ENCODE peak calls at places on chromosomes 1 and 21, in four cellular contexts. One of them, this sample, is unnamed.

GRCh38 chr1:113834716-113835115 is 22.4 kb upstream of the RSBN1 start:
- DNase-seq in AG09309: no peak
- DNase-seq in uterus: no peak
- DNase-seq in bronchial epithelial cell: peak; percentile 29
- DNase-seq in this sample: no peak

GRCh38 chr1:169696273-169697100 is 14.9 kb downstream of the SELL start:
- DNase-seq in AG09309: no peak
- DNase-seq in uterus: no peak
- DNase-seq in bronchial epithelial cell: peak; percentile 61
- DNase-seq in this sample: no peak

GRCh38 chr1:206923009-206923960 is 1.5 kb upstream of the FCMR start:
- DNase-seq in uterus: no peak
- DNase-seq in bronchial epithelial cell: no peak
- DNase-seq in AG09309: no peak
- DNase-seq in this sample: peak; percentile 90

GRCh38 chr1:17274186-17275170 is 25.6 kb downstream of the PADI3 start:
- DNase-seq in uterus: no peak
- DNase-seq in bronchial epithelial cell: peak; percentile 30
- DNase-seq in AG09309: no peak
- DNase-seq in this sample: peak; percentile 9

GRCh38 chr1:109980324-109981127 is 4.0 kb upstream of the AHCYL1 start:
- DNase-seq in bronchial epithelial cell: peak; percentile 42
- DNase-seq in AG09309: no peak
- DNase-seq in uterus: no peak
- DNase-seq in this sample: no peak

GRCh38 chr1:32828341-32828740 is 10.9 kb downstream of the S100PBP start:
- DNase-seq in AG09309: no peak
- DNase-seq in uterus: no peak
- DNase-seq in bronchial epithelial cell: no peak
- DNase-seq in this sample: peak; percentile 14

GRCh38 chr1:21294266-21295058 is 4.2 kb upstream of the ECE1 start:
- DNase-seq in bronchial epithelial cell: peak; percentile 54
- DNase-seq in uterus: no peak
- DNase-seq in AG09309: no peak
- DNase-seq in this sample: peak; percentile 66

GRCh38 chr1:59530119-59530518 is 233.2 kb downstream of the FGGY start:
- DNase-seq in uterus: no peak
- DNase-seq in bronchial epithelial cell: no peak
- DNase-seq in AG09309: no peak
- DNase-seq in this sample: no peak

GRCh38 chr1:25825605-25826004 is 5.9 kb downstream of the MTFR1L start:
- DNase-seq in bronchial epithelial cell: no peak
- DNase-seq in uterus: no peak
- DNase-seq in AG09309: no peak
- DNase-seq in this sample: no peak

GRCh38 chr1:196209983-196210382 is 398.3 kb downstream of the KCNT2 start:
- DNase-seq in bronchial epithelial cell: no peak
- DNase-seq in AG09309: peak; percentile 31
- DNase-seq in uterus: no peak
- DNase-seq in this sample: no peak

GRCh38 chr1:22839806-22840205 is 129.2 kb downstream of the EPHB2 start:
- DNase-seq in uterus: no peak
- DNase-seq in AG09309: no peak
- DNase-seq in bronchial epithelial cell: no peak
- DNase-seq in this sample: no peak

GRCh38 chr1:171160611-171161354 is 24.3 kb upstream of the FMO2 start:
- DNase-seq in AG09309: no peak
- DNase-seq in bronchial epithelial cell: no peak
- DNase-seq in uterus: no peak
- DNase-seq in this sample: no peak

GRCh38 chr21:37574316-37574715 is 207.7 kb downstream of the DYRK1A start:
- DNase-seq in AG09309: no peak
- DNase-seq in bronchial epithelial cell: no peak
- DNase-seq in uterus: no peak
- DNase-seq in this sample: no peak

GRCh38 chr1:169012416-169012815 is 94.1 kb upstream of the ATP1B1 start:
- DNase-seq in uterus: no peak
- DNase-seq in bronchial epithelial cell: no peak
- DNase-seq in AG09309: no peak
- DNase-seq in this sample: no peak

GRCh38 chr21:35079181-35079580 is 30.1 kb upstream of the RUNX1 start:
- DNase-seq in uterus: no peak
- DNase-seq in bronchial epithelial cell: no peak
- DNase-seq in AG09309: no peak
- DNase-seq in this sample: no peak

GRCh38 chr1:226892534-226892895 is 22.1 kb downstream of the PSEN2 start:
- DNase-seq in uterus: no peak
- DNase-seq in AG09309: no peak
- DNase-seq in bronchial epithelial cell: no peak
- DNase-seq in this sample: no peak

GRCh38 chr1:214838351-214838750 is 235.4 kb downstream of the CENPF start:
- DNase-seq in bronchial epithelial cell: no peak
- DNase-seq in uterus: no peak
- DNase-seq in AG09309: no peak
- DNase-seq in this sample: no peak

GRCh38 chr1:198903203-198903602 is 264.4 kb downstream of the PTPRC start:
- DNase-seq in bronchial epithelial cell: peak; percentile 40
- DNase-seq in uterus: no peak
- DNase-seq in AG09309: no peak
- DNase-seq in this sample: no peak

GRCh38 chr1:198902616-198903140 is 263.8 kb downstream of the PTPRC start:
- DNase-seq in bronchial epithelial cell: peak; percentile 35
- DNase-seq in uterus: no peak
- DNase-seq in AG09309: no peak
- DNase-seq in this sample: no peak

GRCh38 chr1:198906739-198907422 is 268.0 kb downstream of the PTPRC start:
- DNase-seq in uterus: no peak
- DNase-seq in bronchial epithelial cell: no peak
- DNase-seq in AG09309: no peak
- DNase-seq in this sample: no peak

GRCh38 chr1:198904356-198904755 is 265.5 kb downstream of the PTPRC start:
- DNase-seq in bronchial epithelial cell: peak; percentile 50
- DNase-seq in AG09309: no peak
- DNase-seq in uterus: no peak
- DNase-seq in this sample: no peak

DNA sequence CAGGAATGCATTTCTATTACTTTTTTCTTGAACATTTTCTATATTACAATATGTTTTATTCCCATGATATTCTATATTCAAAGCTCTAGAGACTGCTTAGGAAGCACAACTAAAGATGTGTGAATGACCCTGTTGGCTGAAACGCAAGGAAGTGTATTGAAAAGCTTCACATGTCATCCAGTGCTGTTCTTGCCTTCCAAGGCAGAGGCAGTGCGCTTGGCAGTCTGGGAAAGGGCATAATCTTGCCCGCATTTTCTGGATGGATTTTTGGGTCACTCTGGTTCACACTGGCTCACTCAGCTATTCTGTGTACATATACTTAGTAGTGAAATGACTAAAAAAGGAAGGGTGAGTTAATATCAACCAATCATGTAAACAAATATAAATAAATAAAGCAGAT is 262.4 kb downstream of the PTPRC start:
- DNase-seq in AG09309: no peak
- DNase-seq in uterus: no peak
- DNase-seq in bronchial epithelial cell: no peak
- DNase-seq in this sample: no peak
- H3K4me3 ChIP-seq in AG09309: no peak overlapping the region
- H3K4me3 ChIP-seq in uterus: no peak overlapping the region
- H3K4me3 ChIP-seq in bronchial epithelial cell: no peak overlapping the region
- H3K4me3 ChIP-seq in this sample: no peak overlapping the region

GRCh38 chr21:42423197-42423675 is 19.5 kb downstream of the UBASH3A start:
- DNase-seq in uterus: no peak
- DNase-seq in bronchial epithelial cell: no peak
- DNase-seq in AG09309: no peak
- DNase-seq in this sample: peak; percentile 80
- H3K4me3 ChIP-seq in uterus: no peak overlapping the region
- H3K4me3 ChIP-seq in bronchial epithelial cell: no peak overlapping the region
- H3K4me3 ChIP-seq in AG09309: no peak overlapping the region
- H3K4me3 ChIP-seq in this sample: peak overlapping the region; percentile 7

DNA sequence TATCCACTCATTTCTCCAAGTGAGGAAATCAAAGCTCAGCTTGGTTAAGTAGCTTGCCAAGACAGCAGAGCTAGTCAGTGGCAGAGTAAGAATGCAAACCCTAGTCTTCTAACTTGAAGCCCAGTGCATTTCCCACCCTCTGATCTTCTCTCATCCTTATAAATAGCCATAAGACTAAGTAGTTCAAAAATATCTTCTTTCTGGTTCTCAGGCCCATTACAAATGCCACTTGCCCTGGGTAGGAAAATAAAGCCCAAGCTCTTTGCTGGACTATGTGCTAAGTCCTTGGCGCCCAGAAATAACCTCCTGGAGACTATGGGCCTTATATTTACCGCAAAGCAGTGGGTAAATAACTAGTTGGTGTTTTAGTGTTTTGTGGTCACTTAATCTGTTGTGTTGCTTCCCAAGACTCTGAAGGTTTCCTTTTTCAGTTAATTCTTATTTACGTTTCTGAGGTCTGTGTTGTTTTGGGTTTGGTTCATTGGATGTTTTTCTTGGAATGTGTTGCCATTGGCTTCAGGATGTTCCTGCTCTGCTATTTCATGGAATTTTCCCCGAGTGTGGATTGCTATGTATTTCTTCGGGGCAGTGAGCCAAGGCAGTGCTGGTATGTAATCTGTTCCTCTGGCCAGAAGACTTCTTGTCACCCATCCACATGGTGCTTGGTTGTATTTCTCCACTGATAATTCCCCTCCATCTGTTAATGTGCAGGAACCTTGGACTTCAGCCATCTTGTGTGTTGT is 505.6 kb downstream of the PLPP3 start:
- DNase-seq in AG09309: no peak
- DNase-seq in bronchial epithelial cell: no peak
- DNase-seq in uterus: peak; percentile 56
- DNase-seq in this sample: no peak
- H3K4me3 ChIP-seq in AG09309: no peak overlapping the region
- H3K4me3 ChIP-seq in bronchial epithelial cell: no peak overlapping the region
- H3K4me3 ChIP-seq in uterus: no peak overlapping the region
- H3K4me3 ChIP-seq in this sample: no peak overlapping the region

DNA sequence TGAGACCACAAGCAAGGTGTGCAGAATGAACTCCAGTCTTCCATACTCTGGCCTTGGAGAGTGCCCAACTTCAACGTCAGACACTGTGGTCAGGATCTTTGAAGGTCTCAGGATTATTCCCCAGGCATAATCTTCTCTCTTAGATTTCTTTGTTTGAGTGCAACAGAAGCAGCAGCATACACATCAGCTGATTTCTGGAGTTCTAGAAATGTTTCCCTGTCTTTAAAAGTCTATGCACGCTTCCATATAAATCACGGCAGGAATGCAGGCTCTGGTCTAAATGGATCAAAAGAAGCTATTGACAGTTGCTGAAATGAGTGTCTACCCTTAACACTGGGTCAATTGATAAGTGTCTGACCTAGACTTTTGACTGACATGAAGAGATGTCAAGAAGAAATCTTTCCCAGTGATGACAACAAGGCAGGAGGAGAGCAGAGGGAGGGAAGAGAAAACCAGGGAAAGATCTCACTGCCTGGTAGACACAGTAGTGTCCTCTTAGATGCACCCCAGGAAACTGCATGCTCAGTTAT is 279.7 kb downstream of the SPATA17 start:
- DNase-seq in AG09309: no peak
- DNase-seq in uterus: no peak
- DNase-seq in bronchial epithelial cell: no peak
- DNase-seq in this sample: no peak
- H3K4me3 ChIP-seq in AG09309: no peak overlapping the region
- H3K4me3 ChIP-seq in uterus: no peak overlapping the region
- H3K4me3 ChIP-seq in bronchial epithelial cell: no peak overlapping the region
- H3K4me3 ChIP-seq in this sample: no peak overlapping the region

GRCh38 chr1:244801246-244801645 is 34.2 kb upstream of the COX20 start:
- DNase-seq in bronchial epithelial cell: no peak
- DNase-seq in AG09309: no peak
- DNase-seq in uterus: no peak
- DNase-seq in this sample: peak; percentile 64

GRCh38 chr1:244802556-244803239 is 32.8 kb upstream of the COX20 start:
- DNase-seq in AG09309: no peak
- DNase-seq in uterus: no peak
- DNase-seq in bronchial epithelial cell: no peak
- DNase-seq in this sample: no peak

GRCh38 chr1:244804841-244805240 is 30.6 kb upstream of the COX20 start:
- DNase-seq in bronchial epithelial cell: no peak
- DNase-seq in uterus: no peak
- DNase-seq in AG09309: no peak
- DNase-seq in this sample: no peak

GRCh38 chr1:244800821-244801220 is 34.6 kb upstream of the COX20 start:
- DNase-seq in bronchial epithelial cell: no peak
- DNase-seq in AG09309: no peak
- DNase-seq in uterus: no peak
- DNase-seq in this sample: no peak

DNA sequence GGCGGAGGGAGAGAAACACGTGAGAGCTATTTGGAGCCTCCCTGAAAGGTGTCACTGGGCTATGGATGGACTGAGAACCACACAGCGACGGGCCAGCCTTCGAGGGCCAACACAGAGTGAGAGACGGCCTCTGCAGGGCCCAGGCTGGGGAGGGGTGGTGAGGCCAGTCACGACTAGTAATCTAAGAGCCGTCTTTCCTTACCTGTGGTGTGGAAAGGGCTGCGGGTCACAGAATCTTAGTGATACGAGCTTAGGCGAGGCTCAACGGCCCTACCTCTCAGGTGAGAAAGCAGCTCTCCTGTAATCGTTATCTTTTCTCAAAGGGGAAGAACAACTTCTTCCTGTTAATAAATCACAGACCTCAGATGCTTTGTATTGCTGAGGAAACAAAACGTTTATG is 33.4 kb upstream of the COX20 start:
- DNase-seq in AG09309: no peak
- DNase-seq in bronchial epithelial cell: no peak
- DNase-seq in uterus: no peak
- DNase-seq in this sample: no peak
- H3K4me3 ChIP-seq in AG09309: no peak overlapping the region
- H3K4me3 ChIP-seq in bronchial epithelial cell: no peak overlapping the region
- H3K4me3 ChIP-seq in uterus: no peak overlapping the region
- H3K4me3 ChIP-seq in this sample: no peak overlapping the region

DNA sequence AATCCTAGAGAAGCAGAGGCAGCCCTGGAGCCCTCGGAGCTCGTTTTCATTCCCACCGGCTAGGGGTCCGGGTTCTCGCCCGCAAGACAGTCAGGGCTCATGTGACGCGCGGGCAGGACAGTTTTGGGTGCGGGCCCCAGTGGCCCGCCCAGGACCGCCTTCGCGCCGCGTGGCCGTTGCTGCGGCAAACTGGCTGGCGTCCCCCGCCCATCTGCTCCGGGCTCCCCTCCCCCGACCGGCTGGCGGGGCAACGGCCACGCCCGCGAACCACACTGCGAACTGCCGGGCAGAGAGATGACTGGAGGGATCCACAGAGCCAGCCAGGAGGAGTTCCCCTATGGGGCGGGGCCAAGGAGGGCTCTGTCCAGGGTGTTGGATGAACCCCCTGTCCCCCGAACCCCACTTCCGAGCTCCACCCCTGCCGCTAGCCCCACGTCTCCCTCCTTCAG is 899 bp upstream of the HES2 start:
- DNase-seq in uterus: no peak
- DNase-seq in bronchial epithelial cell: no peak
- DNase-seq in AG09309: no peak
- DNase-seq in this sample: no peak
- H3K4me3 ChIP-seq in uterus: no peak overlapping the region
- H3K4me3 ChIP-seq in bronchial epithelial cell: peak overlapping the region; percentile 54
- H3K4me3 ChIP-seq in AG09309: no peak overlapping the region
- H3K4me3 ChIP-seq in this sample: no peak overlapping the region